ENCODE peak calls at places on chromosomes 16 and 17, in ten cellular contexts. V is neural progenitor cell; O is SJCRH30; M is psoas muscle; Z is tibial artery; J is heart left ventricle; X is pancreas; Y is fibroblast of lung; D is breast epithelium; F is CD8-positive, alpha-beta T cell. G is an unnamed sample.

GRCh38 chr17:205176-205538 is 23.7 kb upstream of the DOC2B start:
- DNase-seq in V (no peak), Z (no peak), D (no peak), X (no peak), O (no peak), Y (no peak), J (no peak), M (peak; percentile 45), F (no peak), G (no peak)

GRCh38 chr17:78790552-78790951 is 8.5 kb upstream of the CYTH1 start:
- DNase-seq in M (peak; percentile 11), F (no peak), Y (no peak), V (no peak), Z (no peak), D (no peak), J (no peak), O (no peak), X (no peak), G (no peak)

GRCh38 chr17:7982171-7982570 is 20.2 kb upstream of the GUCY2D start:
- DNase-seq in Z (no peak), V (no peak), J (no peak), Y (peak; percentile 65), O (no peak), D (no peak), X (no peak), F (no peak), M (no peak), G (no peak)

GRCh38 chr17:82246365-82247174 is 17.7 kb downstream of the SLC16A3 start:
- DNase-seq in X (no peak), D (peak; percentile 60), M (peak; percentile 84), O (no peak), Z (no peak), F (no peak), J (peak; percentile 67), Y (peak; percentile 60), V (no peak), G (no peak)

GRCh38 chr16:54285414-54286066 is 1.0 kb downstream of the IRX3 start:
- DNase-seq in V (peak; percentile 61), M (peak; percentile 69), Z (no peak), Y (no peak), D (peak; percentile 50), J (peak; percentile 66), F (no peak), O (peak; percentile 39), X (no peak), G (no peak)

GRCh38 chr17:21466550-21466949 is 90.4 kb downstream of the KCNJ12 start:
- DNase-seq in Z (no peak), V (no peak), J (no peak), M (no peak), D (no peak), O (no peak), Y (no peak), F (no peak), X (no peak), G (no peak)

GRCh38 chr17:10192963-10193362 is 5.4 kb downstream of the GAS7 start:
- DNase-seq in Y (peak; percentile 78), O (no peak), Z (peak; percentile 64), J (no peak), V (no peak), X (no peak), M (no peak), F (no peak), D (no peak), G (no peak)

GRCh38 chr17:57875109-57876022 is 25.5 kb upstream of the MRPS23 start:
- DNase-seq in M (peak; percentile 91), Z (peak; percentile 88), Y (peak; percentile 98), F (no peak), V (peak; percentile 80), O (peak; percentile 96), J (peak; percentile 87), X (peak; percentile 54), D (peak; percentile 94), G (no peak)

GRCh38 chr16:68264128-68265077 is at the start of gene SLC7A6:
- DNase-seq in M (peak; percentile 91), F (peak; percentile 66), D (peak; percentile 42), Z (peak; percentile 72), O (peak; percentile 74), X (peak; percentile 58), Y (peak; percentile 64), V (peak; percentile 90), J (peak; percentile 83), G (peak; percentile 85)

GRCh38 chr16:25823891-25824290 is 132.1 kb downstream of the HS3ST4 start:
- DNase-seq in Y (no peak), F (no peak), X (no peak), M (no peak), J (no peak), O (no peak), V (no peak), D (no peak), Z (no peak), G (no peak)

GRCh38 chr17:15247891-15248529 is 17.1 kb downstream of the PMP22 start:
- DNase-seq in M (no peak), J (no peak), Z (no peak), O (no peak), Y (no peak), F (no peak), V (peak; percentile 39), X (no peak), D (no peak), G (no peak)

DNA sequence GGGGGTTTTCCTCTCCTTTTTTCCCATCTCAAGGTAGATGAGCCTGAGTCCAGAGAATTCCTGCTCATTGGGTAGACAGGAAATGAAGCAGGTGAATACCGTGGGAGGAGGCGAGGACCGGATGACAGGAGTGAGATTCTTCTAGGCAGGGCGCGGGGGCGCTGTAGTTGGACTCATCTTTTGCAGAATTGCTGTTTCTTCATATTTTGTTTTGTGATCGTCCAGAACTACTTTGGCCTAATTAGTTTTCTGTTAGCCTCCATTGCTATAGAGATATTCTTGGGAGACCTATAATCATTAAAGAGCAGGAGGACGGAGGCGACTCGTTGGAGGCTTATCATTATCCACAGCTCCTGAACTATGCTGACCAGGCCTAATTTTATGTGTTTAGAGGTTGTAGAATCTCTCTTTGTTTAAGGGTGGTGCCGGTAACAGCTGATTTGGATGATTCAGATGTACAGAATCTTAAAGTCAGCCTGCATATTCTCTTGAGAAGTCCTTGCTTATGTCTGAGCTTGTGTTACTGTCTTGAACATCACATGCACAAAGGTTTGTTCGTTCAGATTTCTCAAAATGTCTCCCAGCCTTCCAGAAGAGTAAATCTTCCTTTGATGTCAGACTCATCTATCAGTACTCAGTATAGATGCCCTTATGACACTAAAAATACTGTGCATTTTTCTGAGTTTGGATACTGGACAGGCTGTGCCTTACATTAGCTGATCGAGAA is 741 bp downstream of the ATP6V0A1 start:
- DNase-seq in M (peak; percentile 67), Y (peak; percentile 65), O (peak; percentile 17), Z (peak; percentile 60), X (peak; percentile 48), J (peak; percentile 50), D (peak; percentile 70), V (peak; percentile 41), F (no peak), G (no peak)
- H3K4me1 ChIP-seq in M (peaks cover 51% of the 10 kb centered on the region), Y (peaks cover 2% of the 10 kb centered on the region), O (peaks cover 17% of the 10 kb centered on the region), Z (peaks cover 27% of the 10 kb centered on the region), X (peaks cover 14% of the 10 kb centered on the region), J (peaks cover 19% of the 10 kb centered on the region), D (peaks cover 17% of the 10 kb centered on the region), V (peaks cover 8% of the 10 kb centered on the region), F (peaks cover 38% of the 10 kb centered on the region), G (peaks cover 45% of the 10 kb centered on the region)

DNA sequence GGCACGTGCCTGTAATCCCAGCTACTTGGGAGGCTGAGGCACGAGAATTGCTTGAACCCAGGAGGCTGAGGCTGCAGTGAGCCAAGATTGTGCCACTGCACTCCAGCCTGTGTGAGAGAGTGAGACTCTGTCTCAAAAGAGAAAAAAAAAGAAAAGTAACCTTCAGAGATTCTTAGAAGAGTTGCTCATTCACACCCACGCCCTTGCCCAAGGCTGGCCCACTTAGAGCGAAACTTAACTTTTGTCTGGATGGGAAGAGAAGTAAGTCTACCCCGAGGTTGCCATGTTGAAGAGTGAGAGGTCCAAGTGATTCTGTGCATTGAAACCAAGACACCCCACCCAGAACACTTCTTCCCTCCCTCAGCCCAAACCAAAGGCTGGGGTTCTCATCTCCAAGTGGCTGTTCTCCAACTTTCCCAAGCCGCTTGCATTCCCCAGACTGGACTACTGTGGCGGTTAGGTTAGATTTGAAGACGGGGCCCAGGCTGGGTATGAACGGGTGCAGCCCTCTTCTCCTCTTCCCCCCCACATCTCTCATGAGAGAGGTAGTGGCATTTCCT is 2.4 kb upstream of the CISD3 start:
- DNase-seq in M (no peak), J (no peak), X (peak; percentile 16), Z (no peak), F (no peak), V (no peak), Y (no peak), D (no peak), O (no peak), G (no peak)
- H3K27ac ChIP-seq in M (peak overlapping the region; percentile 23), J (no peak overlapping the region), X (no peak overlapping the region), Z (no peak overlapping the region), F (peak overlapping the region; percentile 48), V (no peak overlapping the region), Y (no peak overlapping the region), D (no peak overlapping the region), O (no peak overlapping the region), G (peak overlapping the region; percentile 67)

GRCh38 chr16:2079991-2080390 is 32.2 kb downstream of the TSC2 start:
- DNase-seq in J (no peak), Y (no peak), Z (no peak), X (no peak), V (no peak), O (no peak), F (no peak), D (no peak), M (no peak), G (no peak)
- H3K36me3 ChIP-seq in J (peaks cover 92% of the 10 kb centered on the region), Y (peaks cover 48% of the 10 kb centered on the region), Z (peaks cover 76% of the 10 kb centered on the region), X (peaks cover 30% of the 10 kb centered on the region), V (no peaks in the 10 kb centered on the region), O (peaks cover under 1% of the 10 kb centered on the region), F (peaks cover 7% of the 10 kb centered on the region), D (no peaks in the 10 kb centered on the region), M (no peaks in the 10 kb centered on the region), G (peaks cover 16% of the 10 kb centered on the region)

GRCh38 chr16:88973007-88973410 is 4.0 kb downstream of the CBFA2T3 start:
- DNase-seq in M (no peak), D (no peak), Z (no peak), J (no peak), X (no peak), O (peak; percentile 63), V (peak; percentile 52), F (no peak), Y (no peak), G (no peak)

GRCh38 chr16:88973415-88974050 is 3.5 kb downstream of the CBFA2T3 start:
- DNase-seq in X (no peak), M (no peak), O (no peak), Y (no peak), Z (no peak), D (no peak), V (no peak), F (no peak), J (no peak), G (no peak)

GRCh38 chr16:88975511-88976061 is 1.4 kb downstream of the CBFA2T3 start:
- DNase-seq in X (no peak), Z (no peak), D (no peak), Y (no peak), M (peak; percentile 51), J (no peak), F (no peak), O (no peak), V (no peak), G (no peak)

GRCh38 chr16:88974641-88975215 is 2.3 kb downstream of the CBFA2T3 start:
- DNase-seq in J (no peak), O (no peak), X (no peak), M (peak; percentile 42), F (no peak), Z (no peak), V (no peak), Y (no peak), D (no peak), G (no peak)

DNA sequence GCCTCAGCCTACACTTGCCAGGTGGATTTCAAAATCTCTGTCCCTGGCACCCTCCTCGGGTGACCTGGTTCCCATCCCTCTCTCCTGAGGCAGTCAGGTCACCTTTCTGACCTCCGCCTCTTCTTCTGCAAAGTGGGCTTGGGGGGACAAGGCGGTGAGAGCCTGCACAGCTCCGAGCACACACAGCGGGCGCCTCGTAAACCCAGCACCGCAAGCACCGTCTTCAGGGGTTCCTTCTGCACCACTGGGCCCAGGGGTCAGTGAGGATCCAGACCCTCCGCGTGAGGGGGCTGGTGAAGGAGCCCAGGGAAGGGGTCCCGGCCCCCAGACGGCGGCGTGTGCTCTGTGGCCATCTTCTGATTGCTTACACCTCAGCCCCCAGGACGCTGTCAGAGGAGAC is 2.9 kb downstream of the CBFA2T3 start:
- DNase-seq in D (no peak), J (no peak), X (no peak), M (no peak), O (no peak), Z (no peak), Y (no peak), V (no peak), F (no peak), G (no peak)
- H3K4me1 ChIP-seq in D (no peaks in the 10 kb centered on the region), J (peaks cover 13% of the 10 kb centered on the region), X (no peaks in the 10 kb centered on the region), M (no peaks in the 10 kb centered on the region), O (peaks cover 48% of the 10 kb centered on the region), Z (no peaks in the 10 kb centered on the region), Y (no peaks in the 10 kb centered on the region), V (no peaks in the 10 kb centered on the region), F (no peaks in the 10 kb centered on the region), G (no peaks in the 10 kb centered on the region)